ENCODE peak calls at places on chromosomes 16 and 17, in four cellular contexts. V, I, R and Y are unnamed samples.

GRCh38 chr16:8370374-8371015 is 219.8 kb downstream of the TMEM114 start:
- DNase-seq in V (peak; percentile 62), I (peak; percentile 5), R (peak; percentile 7), Y (peak; percentile 46)

GRCh38 chr16:81066700-81067099 is 10.3 kb downstream of the C16orf46 start:
- DNase-seq in V (no peak), I (no peak), R (no peak), Y (no peak)

GRCh38 chr16:10988164-10988803 is 43.9 kb downstream of the CLEC16A start:
- DNase-seq in V (peak; percentile 21), I (no peak), R (no peak), Y (peak; percentile 51)

GRCh38 chr17:7328840-7329359 is at the start of gene NEURL4:
- DNase-seq in V (peak; percentile 28), I (no peak), R (no peak), Y (no peak)

GRCh38 chr16:4411684-4412083 is 4.7 kb downstream of the CORO7 start:
- DNase-seq in V (no peak), I (no peak), R (peak; percentile 39), Y (no peak)

GRCh38 chr17:46994993-46995392 is 15.9 kb upstream of the RPRML start:
- DNase-seq in V (no peak), I (no peak), R (no peak), Y (no peak)

GRCh38 chr16:53745753-53746258 is 41.9 kb downstream of the FTO start:
- DNase-seq in V (peak; percentile 75), I (no peak), R (peak; percentile 62), Y (no peak)

GRCh38 chr16:2516391-2517240 is 2.9 kb downstream of the ATP6V0C start:
- DNase-seq in V (no peak), I (no peak), R (peak; percentile 10), Y (no peak)

GRCh38 chr16:1438229-1439057 is 5.9 kb downstream of the CCDC154 start:
- DNase-seq in V (no peak), I (no peak), R (no peak), Y (no peak)

GRCh38 chr17:57379237-57380054 is 123.1 kb downstream of the MSI2 start:
- DNase-seq in V (peak; percentile 68), I (no peak), R (peak; percentile 12), Y (peak; percentile 55)

GRCh38 chr16:48611329-48612137 is 1.6 kb upstream of the N4BP1 start:
- DNase-seq in V (peak; percentile 89), I (no peak), R (no peak), Y (peak; percentile 71)

GRCh38 chr16:85479972-85480726 is 133.0 kb upstream of the GSE1 start:
- DNase-seq in V (peak; percentile 36), I (no peak), R (no peak), Y (peak; percentile 67)

GRCh38 chr16:28010671-28011070 is 52.8 kb downstream of the GSG1L start:
- DNase-seq in V (no peak), I (no peak), R (peak; percentile 4), Y (no peak)

GRCh38 chr16:78768723-78769122 is 669.3 kb downstream of the WWOX start:
- DNase-seq in V (no peak), I (no peak), R (no peak), Y (no peak)

GRCh38 chr17:57876866-57877237 is 27.0 kb upstream of the MRPS23 start:
- DNase-seq in V (no peak), I (no peak), R (no peak), Y (no peak)

GRCh38 chr16:69194488-69194887 is 7.5 kb downstream of the SNTB2 start:
- DNase-seq in V (no peak), I (no peak), R (no peak), Y (no peak)

GRCh38 chr17:21368545-21369246 is 7.5 kb upstream of the KCNJ12 start:
- DNase-seq in V (no peak), I (no peak), R (no peak), Y (no peak)

GRCh38 chr17:82416771-82417170 is 1.4 kb upstream of the HEXD start:
- DNase-seq in V (no peak), I (no peak), R (no peak), Y (no peak)

GRCh38 chr17:8960325-8961144 is 5.0 kb downstream of the PIK3R5 start:
- DNase-seq in V (no peak), I (no peak), R (no peak), Y (peak; percentile 50)

GRCh38 chr17:73199751-73200317 is 7.0 kb downstream of the COG1 start:
- DNase-seq in V (no peak), I (no peak), R (no peak), Y (no peak)

GRCh38 chr16:14015017-14015416 is 56.1 kb upstream of the MRTFB start:
- DNase-seq in V (no peak), I (no peak), R (peak; percentile 30), Y (no peak)

GRCh38 chr16:66926171-66926570 is 836 bp upstream of the RRAD start:
- DNase-seq in V (no peak), I (no peak), R (no peak), Y (no peak)

GRCh38 chr17:15900871-15901270 is 44.1 kb upstream of the ADORA2B start:
- DNase-seq in V (no peak), I (no peak), R (no peak), Y (no peak)

GRCh38 chr17:31470592-31470991 is 79.1 kb downstream of the RAB11FIP4 start:
- DNase-seq in V (no peak), I (no peak), R (no peak), Y (no peak)

GRCh38 chr17:43755389-43755875 is 3.2 kb downstream of the SOST start:
- DNase-seq in V (peak; percentile 85), I (peak; percentile 57), R (peak; percentile 45), Y (peak; percentile 87)

GRCh38 chr17:64354396-64354795 is 36.3 kb downstream of the PECAM1 start:
- DNase-seq in V (no peak), I (no peak), R (no peak), Y (no peak)

GRCh38 chr16:9061358-9061813 is 30.1 kb upstream of the HAPSTR1 start:
- DNase-seq in V (no peak), I (no peak), R (peak; percentile 82), Y (no peak)

GRCh38 chr17:80793421-80793820 is 198.2 kb upstream of the CHMP6 start:
- DNase-seq in V (peak; percentile 41), I (no peak), R (no peak), Y (no peak)

GRCh38 chr17:80793851-80794267 is 197.8 kb upstream of the CHMP6 start:
- DNase-seq in V (no peak), I (no peak), R (peak; percentile 85), Y (no peak)

GRCh38 chr17:80790981-80791742 is 200.5 kb upstream of the CHMP6 start:
- DNase-seq in V (no peak), I (no peak), R (no peak), Y (no peak)

GRCh38 chr17:80791758-80792284 is 199.8 kb upstream of the CHMP6 start:
- DNase-seq in V (no peak), I (no peak), R (peak; percentile 100), Y (no peak)

GRCh38 chr17:80792373-80792781 is 199.3 kb upstream of the CHMP6 start:
- DNase-seq in V (no peak), I (no peak), R (peak; percentile 56), Y (peak; percentile 21)
- H2BK5ac ChIP-seq in V (no peak overlapping the region), I (no peak overlapping the region), R (peak overlapping the region; percentile 100), Y (no peak overlapping the region)

DNA sequence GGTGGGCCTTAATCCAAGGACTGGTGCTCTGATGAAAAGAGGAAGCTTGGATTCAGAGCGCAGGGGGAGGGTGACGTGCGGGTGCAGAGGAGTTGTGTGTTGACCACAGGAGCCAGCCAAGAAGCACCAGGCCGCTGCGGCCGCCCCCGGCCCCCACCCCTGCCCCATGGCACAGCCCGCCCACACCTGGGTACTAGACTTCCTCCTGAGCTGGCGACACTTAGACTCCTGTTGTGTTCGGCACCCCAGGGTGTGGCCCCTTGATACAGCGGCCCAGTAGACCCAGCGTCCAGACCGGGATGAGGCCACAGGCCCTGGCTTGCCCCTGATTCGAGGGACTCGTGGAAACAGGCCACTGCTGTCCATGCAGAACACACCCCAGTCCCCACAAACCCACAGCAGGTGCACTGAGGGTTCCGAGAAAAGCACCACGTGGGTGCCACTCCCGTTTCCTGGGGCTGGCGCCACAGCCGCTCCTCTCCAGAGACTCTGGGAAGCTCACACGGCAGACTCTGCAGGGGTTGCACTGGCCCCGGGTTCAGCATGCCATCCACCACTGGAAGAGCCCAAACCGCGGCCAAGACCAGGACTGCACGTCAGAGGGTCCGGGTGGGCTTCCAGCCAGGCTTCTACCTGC is 5.7 kb upstream of the SNAI3 start:
- DNase-seq in V (no peak), I (no peak), R (no peak), Y (no peak)
- H3K9ac ChIP-seq in V (no peak overlapping the region), I (peak overlapping the region; percentile 38), R (no peak overlapping the region), Y (no peak overlapping the region)

DNA sequence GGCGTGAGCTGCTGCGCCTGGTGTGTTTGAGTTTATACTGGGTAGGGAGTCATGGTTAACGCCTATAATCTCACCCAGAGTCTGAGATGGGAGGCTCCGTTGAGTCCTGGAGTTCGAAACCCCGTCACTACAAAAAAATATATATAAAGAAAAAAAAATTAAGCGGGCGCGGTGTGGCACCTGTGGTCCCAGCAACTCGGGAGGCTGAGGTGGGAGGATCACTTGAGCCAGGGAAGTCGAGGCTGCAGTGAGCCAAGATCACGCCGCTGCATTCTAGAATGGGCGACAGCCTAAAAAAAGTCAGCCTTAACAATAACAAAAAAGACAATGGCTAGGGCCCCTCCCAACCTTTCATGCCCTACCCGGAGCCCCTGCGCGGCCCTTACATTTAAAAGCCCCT is 17.2 kb upstream of the PRR14 start:
- DNase-seq in V (no peak), I (no peak), R (no peak), Y (no peak)
- H4K5ac ChIP-seq in V (no peak overlapping the region), I (peak overlapping the region; percentile 54), R (peak overlapping the region; percentile 42), Y (no peak overlapping the region)

GRCh38 chr16:89601906-89602272 is 11.6 kb upstream of the DPEP1 start:
- DNase-seq in V (no peak), I (no peak), R (no peak), Y (no peak)

GRCh38 chr16:89600956-89601355 is 12.5 kb upstream of the DPEP1 start:
- DNase-seq in V (no peak), I (no peak), R (no peak), Y (no peak)

GRCh38 chr16:89602273-89602951 is 11.0 kb upstream of the DPEP1 start:
- DNase-seq in V (peak; percentile 77), I (no peak), R (peak; percentile 91), Y (peak; percentile 70)

GRCh38 chr16:89604764-89605163 is 8.7 kb upstream of the DPEP1 start:
- DNase-seq in V (no peak), I (no peak), R (no peak), Y (no peak)

DNA sequence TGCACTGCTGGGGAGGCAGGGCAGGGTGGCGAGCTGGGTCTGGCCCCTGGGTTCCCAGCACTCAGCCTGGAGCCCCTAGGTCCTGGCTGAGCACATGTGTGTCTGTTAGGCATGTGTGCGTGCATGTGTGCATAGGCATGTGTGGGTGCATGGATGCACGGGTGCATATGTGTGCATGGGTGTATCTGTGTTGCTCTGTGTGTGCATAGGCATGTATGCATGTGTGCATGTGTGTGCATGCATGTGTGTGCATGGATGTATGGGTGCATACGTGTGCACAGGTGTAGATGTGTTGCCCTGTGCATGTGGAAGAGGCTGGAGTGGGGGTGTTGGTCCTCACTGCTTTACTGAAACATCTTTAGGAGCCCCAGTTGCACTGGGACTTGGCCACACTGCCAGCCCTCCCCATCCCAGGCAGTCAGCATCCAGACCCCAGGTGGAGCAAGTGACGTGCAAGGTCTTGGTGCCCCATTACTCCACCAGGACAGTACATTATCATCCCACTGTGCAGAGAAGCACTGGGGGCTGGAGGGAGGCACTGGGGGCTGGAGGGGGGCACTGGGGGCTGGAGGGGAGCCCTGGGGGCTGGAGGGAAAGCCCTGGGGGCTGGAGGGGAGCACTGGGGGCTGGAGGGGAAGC is 10.4 kb upstream of the DPEP1 start:
- DNase-seq in V (no peak), I (no peak), R (no peak), Y (no peak)
- H2BK5ac ChIP-seq in V (no peak overlapping the region), I (peak overlapping the region; percentile 3), R (no peak overlapping the region), Y (no peak overlapping the region)